ENCODE peak calls at places on chromosome 21, in four cellular contexts. One of them, this sample, is unnamed.
A peak's percentile ranks its signal among the peaks of the same experiment; 100 is the strongest.

GRCh38 chr21:17114019-17114418 is 398.8 kb upstream of the CXADR start:
- DNase-seq in NCI-H446 treated with DMSO at 0.1 percent for 48 hours: no peak
- DNase-seq in T-helper 2 cell: no peak
- DNase-seq in HEK293T: no peak
- DNase-seq in this sample: no peak

GRCh38 chr21:46058339-46059145 is 39.4 kb upstream of the COL6A2 start:
- DNase-seq in T-helper 2 cell: no peak
- DNase-seq in HEK293T: no peak
- DNase-seq in NCI-H446 treated with DMSO at 0.1 percent for 48 hours: no peak
- DNase-seq in this sample: no peak

GRCh38 chr21:44006656-44007055 is 5.5 kb upstream of the TRAPPC10 start:
- DNase-seq in HEK293T: no peak
- DNase-seq in T-helper 2 cell: no peak
- DNase-seq in NCI-H446 treated with DMSO at 0.1 percent for 48 hours: no peak
- DNase-seq in this sample: no peak

GRCh38 chr21:35711213-35711612 is 349.1 kb downstream of the SETD4 start:
- DNase-seq in T-helper 2 cell: no peak
- DNase-seq in NCI-H446 treated with DMSO at 0.1 percent for 48 hours: no peak
- DNase-seq in HEK293T: no peak
- DNase-seq in this sample: no peak

GRCh38 chr21:19607983-19608668 is 1204.5 kb upstream of the TMPRSS15 start:
- DNase-seq in HEK293T: no peak
- DNase-seq in T-helper 2 cell: no peak
- DNase-seq in NCI-H446 treated with DMSO at 0.1 percent for 48 hours: peak; percentile 76
- DNase-seq in this sample: no peak

GRCh38 chr21:41932191-41932575 is 21.6 kb downstream of the C2CD2 start:
- DNase-seq in NCI-H446 treated with DMSO at 0.1 percent for 48 hours: no peak
- DNase-seq in HEK293T: no peak
- DNase-seq in T-helper 2 cell: no peak
- DNase-seq in this sample: no peak

GRCh38 chr21:45511661-45512431 is 30.4 kb downstream of the SLC19A1 start:
- DNase-seq in HEK293T: no peak
- DNase-seq in NCI-H446 treated with DMSO at 0.1 percent for 48 hours: no peak
- DNase-seq in T-helper 2 cell: no peak
- DNase-seq in this sample: no peak

GRCh38 chr21:38804617-38805281 is 980 bp upstream of the ETS2 start:
- DNase-seq in HEK293T: no peak
- DNase-seq in T-helper 2 cell: no peak
- DNase-seq in NCI-H446 treated with DMSO at 0.1 percent for 48 hours: peak; percentile 11
- DNase-seq in this sample: no peak

GRCh38 chr21:46219591-46220239 is 8.9 kb downstream of the LSS start:
- DNase-seq in T-helper 2 cell: no peak
- DNase-seq in NCI-H446 treated with DMSO at 0.1 percent for 48 hours: no peak
- DNase-seq in HEK293T: no peak
- DNase-seq in this sample: no peak

GRCh38 chr21:44932366-44933181 is 7.3 kb upstream of the SLX9 start:
- DNase-seq in NCI-H446 treated with DMSO at 0.1 percent for 48 hours: no peak
- DNase-seq in HEK293T: no peak
- DNase-seq in T-helper 2 cell: peak; percentile 44
- DNase-seq in this sample: peak; percentile 64

GRCh38 chr21:42063578-42064521 is 7.3 kb upstream of the UMODL1 start:
- DNase-seq in NCI-H446 treated with DMSO at 0.1 percent for 48 hours: no peak
- DNase-seq in T-helper 2 cell: peak; percentile 47
- DNase-seq in HEK293T: no peak
- DNase-seq in this sample: peak; percentile 44

GRCh38 chr21:40602105-40602504 is 244.9 kb downstream of the DSCAM start:
- DNase-seq in HEK293T: no peak
- DNase-seq in NCI-H446 treated with DMSO at 0.1 percent for 48 hours: no peak
- DNase-seq in T-helper 2 cell: no peak
- DNase-seq in this sample: no peak

GRCh38 chr21:39363607-39364555 is 15.0 kb upstream of the HMGN1 start:
- DNase-seq in T-helper 2 cell: no peak
- DNase-seq in HEK293T: no peak
- DNase-seq in NCI-H446 treated with DMSO at 0.1 percent for 48 hours: no peak
- DNase-seq in this sample: no peak

GRCh38 chr21:43789276-43790052 is at the start of gene RRP1:
- DNase-seq in HEK293T: peak; percentile 100
- DNase-seq in NCI-H446 treated with DMSO at 0.1 percent for 48 hours: peak; percentile 67
- DNase-seq in T-helper 2 cell: peak; percentile 90
- DNase-seq in this sample: peak; percentile 89

GRCh38 chr21:40047993-40048730 is 180.9 kb downstream of the PCP4 start:
- DNase-seq in T-helper 2 cell: no peak
- DNase-seq in NCI-H446 treated with DMSO at 0.1 percent for 48 hours: no peak
- DNase-seq in HEK293T: no peak
- DNase-seq in this sample: no peak

GRCh38 chr21:44407493-44407892 is 47.8 kb upstream of the LRRC3 start:
- DNase-seq in HEK293T: no peak
- DNase-seq in T-helper 2 cell: no peak
- DNase-seq in NCI-H446 treated with DMSO at 0.1 percent for 48 hours: no peak
- DNase-seq in this sample: peak; percentile 41

GRCh38 chr21:33543505-33544129 is 779 bp downstream of the SON start:
- DNase-seq in T-helper 2 cell: no peak
- DNase-seq in NCI-H446 treated with DMSO at 0.1 percent for 48 hours: no peak
- DNase-seq in HEK293T: no peak
- DNase-seq in this sample: peak; percentile 46

GRCh38 chr21:42162831-42163510 is 56.0 kb upstream of the ABCG1 start:
- DNase-seq in NCI-H446 treated with DMSO at 0.1 percent for 48 hours: no peak
- DNase-seq in T-helper 2 cell: no peak
- DNase-seq in HEK293T: no peak
- DNase-seq in this sample: no peak

GRCh38 chr21:41557884-41558283 is 49.9 kb upstream of the TMPRSS2 start:
- DNase-seq in NCI-H446 treated with DMSO at 0.1 percent for 48 hours: no peak
- DNase-seq in T-helper 2 cell: no peak
- DNase-seq in HEK293T: no peak
- DNase-seq in this sample: no peak

GRCh38 chr21:42389449-42389835 is 6.4 kb downstream of the TMPRSS3 start:
- DNase-seq in NCI-H446 treated with DMSO at 0.1 percent for 48 hours: no peak
- DNase-seq in HEK293T: no peak
- DNase-seq in T-helper 2 cell: no peak
- DNase-seq in this sample: no peak

GRCh38 chr21:39730418-39731107 is 14.4 kb upstream of the IGSF5 start:
- DNase-seq in T-helper 2 cell: no peak
- DNase-seq in HEK293T: no peak
- DNase-seq in NCI-H446 treated with DMSO at 0.1 percent for 48 hours: no peak
- DNase-seq in this sample: no peak

GRCh38 chr21:35273331-35273730 is 224.2 kb upstream of the RUNX1 start:
- DNase-seq in NCI-H446 treated with DMSO at 0.1 percent for 48 hours: no peak
- DNase-seq in T-helper 2 cell: no peak
- DNase-seq in HEK293T: no peak
- DNase-seq in this sample: no peak

GRCh38 chr21:33238565-33239255 is 9.0 kb downstream of the IFNAR2 start:
- DNase-seq in HEK293T: no peak
- DNase-seq in T-helper 2 cell: no peak
- DNase-seq in NCI-H446 treated with DMSO at 0.1 percent for 48 hours: no peak
- DNase-seq in this sample: no peak

GRCh38 chr21:37564341-37564923 is 197.9 kb downstream of the DYRK1A start:
- DNase-seq in HEK293T: peak; percentile 48
- DNase-seq in T-helper 2 cell: peak; percentile 83
- DNase-seq in NCI-H446 treated with DMSO at 0.1 percent for 48 hours: peak; percentile 91
- DNase-seq in this sample: peak; percentile 95

GRCh38 chr21:17775431-17776126 is 43.6 kb downstream of the C21orf91 start:
- DNase-seq in T-helper 2 cell: peak; percentile 78
- DNase-seq in HEK293T: no peak
- DNase-seq in NCI-H446 treated with DMSO at 0.1 percent for 48 hours: no peak
- DNase-seq in this sample: peak; percentile 30

GRCh38 chr21:46124926-46125845 is 27.3 kb downstream of the COL6A2 start:
- DNase-seq in HEK293T: no peak
- DNase-seq in T-helper 2 cell: no peak
- DNase-seq in NCI-H446 treated with DMSO at 0.1 percent for 48 hours: no peak
- DNase-seq in this sample: no peak

GRCh38 chr21:42219606-42220137 is 732 bp downstream of the ABCG1 start:
- DNase-seq in T-helper 2 cell: no peak
- DNase-seq in NCI-H446 treated with DMSO at 0.1 percent for 48 hours: no peak
- DNase-seq in HEK293T: peak; percentile 52
- DNase-seq in this sample: no peak

GRCh38 chr21:43869486-43870325 is 4.7 kb downstream of the AGPAT3 start:
- DNase-seq in NCI-H446 treated with DMSO at 0.1 percent for 48 hours: no peak
- DNase-seq in T-helper 2 cell: no peak
- DNase-seq in HEK293T: no peak
- DNase-seq in this sample: no peak

GRCh38 chr21:33308586-33309490 is 15.9 kb upstream of the IFNAR1 start:
- DNase-seq in T-helper 2 cell: no peak
- DNase-seq in HEK293T: no peak
- DNase-seq in NCI-H446 treated with DMSO at 0.1 percent for 48 hours: peak; percentile 7
- DNase-seq in this sample: no peak

GRCh38 chr21:39610705-39611104 is 2.0 kb upstream of the B3GALT5 start:
- DNase-seq in HEK293T: peak; percentile 50
- DNase-seq in NCI-H446 treated with DMSO at 0.1 percent for 48 hours: no peak
- DNase-seq in T-helper 2 cell: no peak
- DNase-seq in this sample: no peak

GRCh38 chr21:45922648-45923047 is 58.9 kb upstream of the COL6A1 start:
- DNase-seq in NCI-H446 treated with DMSO at 0.1 percent for 48 hours: no peak
- DNase-seq in HEK293T: no peak
- DNase-seq in T-helper 2 cell: no peak
- DNase-seq in this sample: no peak

GRCh38 chr21:26709090-26709489 is 136.0 kb upstream of the CYYR1 start:
- DNase-seq in NCI-H446 treated with DMSO at 0.1 percent for 48 hours: no peak
- DNase-seq in T-helper 2 cell: no peak
- DNase-seq in HEK293T: no peak
- DNase-seq in this sample: no peak

GRCh38 chr21:22609802-22610201 is 1611.6 kb downstream of the NCAM2 start:
- DNase-seq in HEK293T: no peak
- DNase-seq in NCI-H446 treated with DMSO at 0.1 percent for 48 hours: no peak
- DNase-seq in T-helper 2 cell: no peak
- DNase-seq in this sample: no peak

GRCh38 chr21:36663033-36663855 is 35.7 kb upstream of the SIM2 start:
- DNase-seq in NCI-H446 treated with DMSO at 0.1 percent for 48 hours: no peak
- DNase-seq in T-helper 2 cell: no peak
- DNase-seq in HEK293T: no peak
- DNase-seq in this sample: no peak

This sample was measured in stimulated activated CD4-positive, alpha-beta T cell treated with anti-CD3 and anti-CD28 coated beads, Interleukin-2, amount 100 ng/mL, for 4 hours.